ENCODE peak calls at places on chromosomes 5 and 9, in seven cellular contexts. E is stimulated activated CD4-positive, alpha-beta T cell treated with anti-CD3 and anti-CD28 coated beads, Interleukin-1b, Interleukin-23, amount 100 ng/mL, for 4 hours; Y is heart right ventricle; C is activated CD8-positive, alpha-beta memory T cell treated with anti-CD3 and anti-CD28 coated beads, Interleukin-2, amount 50 U/mL, for 48 hours; B is stimulated activated CD8-positive, alpha-beta memory T cell treated with anti-CD3 and anti-CD28 coated beads, Interleukin-12 subunit alpha, Interleukin-12 subunit beta, amount 100 ng/mL, for 1 hour; N is NCI-H187 treated with DMSO at 0.1 percent for 48 hours; M is Daoy. A is an unnamed sample.
A peak's percentile ranks its signal among the peaks of the same experiment; 100 is the strongest.

GRCh38 chr5:43137326-43137725 is 16.6 kb downstream of the ZNF131 start:
- DNase-seq in N (no peak), Y (no peak), M (no peak), C (no peak), B (no peak), E (no peak), A (no peak)

GRCh38 chr5:21792736-21793135 is 1060.4 kb downstream of the CDH12 start:
- DNase-seq in C (no peak), E (no peak), M (no peak), Y (no peak), B (no peak), N (no peak), A (no peak)

GRCh38 chr5:61254969-61255555 is 77.0 kb upstream of the ZSWIM6 start:
- DNase-seq in E (no peak), B (no peak), M (peak; percentile 37), Y (no peak), N (no peak), C (no peak), A (no peak)

GRCh38 chr5:132072508-132072907 is 1.1 kb upstream of the CSF2 start:
- DNase-seq in C (no peak), B (no peak), M (no peak), N (no peak), E (no peak), Y (no peak), A (no peak)

GRCh38 chr5:66540078-66540477 is 56.1 kb upstream of the MAST4 start:
- DNase-seq in N (no peak), C (no peak), Y (no peak), E (no peak), M (peak; percentile 36), B (no peak), A (no peak)

GRCh38 chr5:170403675-170404074 is 14.5 kb upstream of the KCNMB1 start:
- DNase-seq in N (no peak), E (no peak), B (no peak), M (no peak), Y (no peak), C (no peak), A (no peak)

GRCh38 chr5:179110528-179110927 is 50.4 kb downstream of the ZNF354C start:
- DNase-seq in N (no peak), M (no peak), C (no peak), B (no peak), Y (no peak), E (no peak), A (no peak)

GRCh38 chr5:174324680-174325079 is 279.2 kb downstream of the NSG2 start:
- DNase-seq in N (no peak), Y (no peak), C (no peak), M (peak; percentile 48), B (no peak), E (no peak), A (no peak)

GRCh38 chr5:170131235-170131634 is 25.5 kb downstream of the FOXI1 start:
- DNase-seq in M (no peak), C (peak; percentile 6), B (no peak), Y (no peak), N (no peak), E (no peak), A (no peak)

GRCh38 chr9:137083418-137084004 is 3.3 kb upstream of the MAN1B1 start:
- DNase-seq in M (peak; percentile 99), C (no peak), N (no peak), B (no peak), Y (no peak), E (no peak), A (no peak)

GRCh38 chr9:130680836-130681768 is 12.5 kb upstream of the EXOSC2 start:
- DNase-seq in B (peak; percentile 35), C (peak; percentile 85), E (peak; percentile 63), N (no peak), Y (peak; percentile 82), M (peak; percentile 96), A (no peak)

GRCh38 chr9:5895782-5896181 is 5.1 kb downstream of the MLANA start:
- DNase-seq in M (no peak), B (no peak), Y (no peak), C (no peak), N (peak; percentile 6), E (no peak), A (no peak)

GRCh38 chr5:142096382-142096781 is 12.2 kb upstream of the NDFIP1 start:
- DNase-seq in B (no peak), M (no peak), E (no peak), Y (no peak), C (no peak), N (no peak), A (no peak)

GRCh38 chr5:74123928-74124327 is 497.9 kb downstream of the ARHGEF28 start:
- DNase-seq in M (no peak), B (no peak), C (no peak), N (no peak), E (no peak), Y (no peak), A (no peak)

GRCh38 chr5:173567548-173567947 is 48.9 kb downstream of the BOD1 start:
- DNase-seq in N (no peak), E (no peak), B (no peak), C (no peak), M (peak; percentile 74), Y (no peak), A (no peak)

GRCh38 chr5:149284501-149284900 is 12.8 kb downstream of the AFAP1L1 start:
- DNase-seq in B (no peak), Y (no peak), N (no peak), C (no peak), E (no peak), M (no peak), A (no peak)

GRCh38 chr5:176162206-176162605 is 76.0 kb upstream of the SIMC1 start:
- DNase-seq in B (no peak), E (no peak), C (no peak), Y (no peak), N (no peak), M (no peak), A (no peak)

GRCh38 chr5:147446528-147446927 is 63.3 kb downstream of the DPYSL3 start:
- DNase-seq in B (no peak), E (no peak), N (no peak), Y (no peak), C (no peak), M (no peak), A (no peak)

GRCh38 chr9:129258124-129258822 is 80.2 kb upstream of the IER5L start:
- DNase-seq in E (peak; percentile 92), C (peak; percentile 97), Y (peak; percentile 94), N (no peak), M (no peak), B (peak; percentile 81), A (peak; percentile 32)

GRCh38 chr5:68047035-68047434 is 168.5 kb upstream of the PIK3R1 start:
- DNase-seq in M (no peak), E (no peak), C (no peak), N (no peak), Y (no peak), B (no peak), A (no peak)

GRCh38 chr5:37391591-37391990 is 12.5 kb downstream of the WDR70 start:
- DNase-seq in M (no peak), C (no peak), B (no peak), N (no peak), Y (no peak), E (no peak), A (no peak)

A was measured in NCI-H2107.